ENCODE peak calls at places on chromosome 10, in five cellular contexts. D is IMR-90, J is breast epithelium, U is testis, L is transverse colon. X is an unnamed sample.

GRCh38 chr10:50576245-50576815 is 47.4 kb downstream of the SGMS1 start:
- DNase-seq in D (peak; percentile 49), L (no peak), U (peak; percentile 55), J (no peak), X (no peak)

GRCh38 chr10:96690755-96691730 is 29.3 kb downstream of the PIK3AP1 start:
- DNase-seq in U (no peak), D (peak; percentile 33), L (no peak), J (no peak), X (no peak)

GRCh38 chr10:91344117-91344856 is 65.9 kb upstream of the HECTD2 start:
- DNase-seq in L (no peak), J (no peak), D (no peak), U (no peak), X (no peak)

GRCh38 chr10:79070611-79071534 is 2.1 kb downstream of the ZMIZ1 start:
- DNase-seq in U (peak; percentile 70), J (peak; percentile 91), L (peak; percentile 94), D (peak; percentile 69), X (peak; percentile 98)

GRCh38 chr10:22325272-22325947 is 4.5 kb downstream of the BMI1 start:
- DNase-seq in D (peak; percentile 58), U (peak; percentile 76), L (peak; percentile 79), J (no peak), X (no peak)

GRCh38 chr10:66555061-66555460 is 370.8 kb upstream of the LRRTM3 start:
- DNase-seq in U (no peak), J (no peak), D (no peak), L (no peak), X (no peak)

GRCh38 chr10:98259606-98260319 is 8.2 kb downstream of the LOXL4 start:
- DNase-seq in U (no peak), L (no peak), J (no peak), D (peak; percentile 36), X (peak; percentile 79)

GRCh38 chr10:133103311-133103910 is 15.7 kb downstream of the ADGRA1 start:
- DNase-seq in J (no peak), U (no peak), D (no peak), L (no peak), X (no peak)

GRCh38 chr10:70480254-70480861 is 1.8 kb downstream of the PALD1 start:
- DNase-seq in L (peak; percentile 46), J (no peak), U (no peak), D (no peak), X (no peak)

GRCh38 chr10:5666324-5667220 is at the start of gene ASB13:
- DNase-seq in D (peak; percentile 20), J (no peak), U (peak; percentile 74), L (peak; percentile 80), X (peak; percentile 81)

GRCh38 chr10:124378817-124379510 is 39.8 kb downstream of the OAT start:
- DNase-seq in J (no peak), D (no peak), L (no peak), U (no peak), X (no peak)

GRCh38 chr10:132023092-132023811 is 41.5 kb upstream of the BNIP3 start:
- DNase-seq in L (peak; percentile 84), D (peak; percentile 72), J (peak; percentile 85), U (peak; percentile 85), X (no peak)

GRCh38 chr10:63240807-63241206 is 107.7 kb downstream of the NRBF2 start:
- DNase-seq in U (no peak), J (no peak), D (no peak), L (no peak), X (no peak)

GRCh38 chr10:118792501-118792900 is 37.7 kb upstream of the CACUL1 start:
- DNase-seq in J (no peak), L (peak; percentile 17), D (no peak), U (no peak), X (no peak)

GRCh38 chr10:79375321-79376077 is 28.2 kb downstream of the PPIF start:
- DNase-seq in L (no peak), D (peak; percentile 59), U (peak; percentile 14), J (no peak), X (peak; percentile 93)

GRCh38 chr10:103991393-103992128 is 24.6 kb downstream of the SLK start:
- DNase-seq in D (no peak), L (no peak), U (no peak), J (no peak), X (no peak)

GRCh38 chr10:70162892-70163201 is 7.5 kb downstream of the SAR1A start:
- DNase-seq in U (no peak), L (no peak), J (no peak), D (no peak), X (no peak)

GRCh38 chr10:132703305-132704007 is 82.5 kb downstream of the NKX6-2 start:
- DNase-seq in L (no peak), J (no peak), D (no peak), U (no peak), X (no peak)

DNA sequence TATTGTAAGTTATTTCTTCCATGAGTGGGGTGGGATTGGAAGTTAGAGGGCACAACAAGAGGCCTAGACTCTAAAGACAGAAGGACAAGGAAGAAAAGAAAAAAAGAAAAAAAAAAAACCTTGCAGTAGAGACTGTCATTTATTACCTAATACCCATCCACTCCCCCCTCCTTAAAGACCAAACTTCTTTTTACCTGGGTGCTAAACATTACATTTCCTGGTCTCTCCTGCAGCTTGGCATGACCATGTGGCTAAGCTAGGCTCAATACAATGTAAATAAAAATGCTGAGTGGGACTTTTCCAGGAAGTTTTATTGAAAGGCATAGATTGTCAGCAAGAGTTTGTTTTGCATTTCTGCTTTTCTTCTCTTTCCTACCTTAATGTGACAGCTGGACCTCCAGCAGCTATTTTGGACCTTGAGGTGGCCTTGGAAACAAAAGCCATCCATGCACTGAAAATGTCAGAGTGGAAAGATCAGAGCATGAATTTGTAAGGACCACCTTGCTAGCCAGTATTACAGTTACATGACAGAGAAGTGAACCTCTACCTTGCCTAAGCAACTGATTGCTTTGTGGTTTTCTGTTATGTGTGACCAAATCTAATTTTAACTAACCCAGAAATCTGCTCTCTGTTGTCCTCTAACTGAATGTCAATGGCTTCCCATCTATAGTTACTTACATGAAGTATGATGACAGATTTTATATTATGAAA is 81.3 kb upstream of the SFMBT2 start:
- DNase-seq in D (no peak), U (no peak), L (no peak), J (no peak), X (no peak)
- H3K4me3 ChIP-seq in D (no peak overlapping the region), U (no peak overlapping the region), L (no peak overlapping the region), J (no peak overlapping the region), X (no peak overlapping the region)

GRCh38 chr10:110739811-110740271 is 95.7 kb downstream of the RBM20 start:
- DNase-seq in U (no peak), L (no peak), J (no peak), D (no peak), X (no peak)
- H3K27ac ChIP-seq in U (no peak overlapping the region), L (no peak overlapping the region), J (peak overlapping the region; percentile 68), D (no peak overlapping the region), X (no peak overlapping the region)

DNA sequence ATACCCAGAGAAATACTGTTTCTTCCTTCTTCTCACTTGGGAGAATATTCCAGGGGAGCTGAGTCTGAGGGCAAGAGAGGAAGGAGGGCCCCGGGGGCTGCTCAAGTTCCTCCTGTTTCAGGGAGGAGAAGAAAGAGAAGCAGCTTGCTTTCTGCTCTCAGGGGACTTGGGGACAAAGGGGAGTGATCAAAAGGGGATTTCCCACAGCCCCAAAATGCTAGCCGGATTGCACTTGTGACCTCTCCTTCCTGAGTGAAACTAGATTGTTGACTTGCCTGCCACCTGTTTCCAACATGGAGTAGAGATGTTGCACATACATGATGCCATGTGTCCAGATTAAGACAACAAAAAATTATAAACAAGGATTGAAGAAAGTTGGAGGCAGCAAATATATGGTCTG is 28.7 kb upstream of the PDCD4 start:
- DNase-seq in J (no peak), U (no peak), D (no peak), L (peak; percentile 61), X (no peak)
- TF ChIP-seq POLR2A in J (no peak), U (no peak), D (no peak), L (no peak), X (no peak)

DNA sequence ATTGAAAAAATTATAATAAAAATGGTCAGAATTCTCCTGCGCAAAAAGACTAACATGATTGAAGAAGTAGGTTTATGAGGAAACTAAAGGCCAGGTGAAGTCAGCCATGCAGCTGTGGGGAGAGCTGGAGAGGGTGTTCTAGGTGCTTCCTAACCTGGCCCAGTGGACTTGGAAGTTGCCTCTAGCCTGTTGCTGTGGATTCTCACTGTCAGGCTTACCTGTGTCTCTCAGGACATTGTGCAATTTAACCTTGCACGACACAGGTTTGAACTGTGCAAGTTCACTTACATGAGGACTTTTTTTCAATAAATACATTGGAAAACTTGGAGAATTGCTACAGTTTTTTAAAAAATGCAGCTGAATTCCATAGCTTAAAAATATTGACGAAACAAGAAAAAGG is 266.4 kb downstream of the CXCL12 start:
- DNase-seq in L (no peak), U (no peak), D (no peak), J (no peak), X (no peak)
- H3K4me3 ChIP-seq in L (no peak overlapping the region), U (no peak overlapping the region), D (no peak overlapping the region), J (no peak overlapping the region), X (no peak overlapping the region)

GRCh38 chr10:29694121-29694520 is 59.4 kb upstream of the SVIL start:
- DNase-seq in L (no peak), J (no peak), U (no peak), D (no peak), X (no peak)

GRCh38 chr10:29688230-29688634 is 53.5 kb upstream of the SVIL start:
- DNase-seq in J (no peak), L (no peak), U (no peak), D (no peak), X (peak; percentile 40)

GRCh38 chr10:29691564-29692064 is 56.8 kb upstream of the SVIL start:
- DNase-seq in L (no peak), D (peak; percentile 55), J (no peak), U (no peak), X (no peak)

GRCh38 chr10:29689001-29689400 is 54.2 kb upstream of the SVIL start:
- DNase-seq in D (peak; percentile 84), U (no peak), L (no peak), J (no peak), X (no peak)

DNA sequence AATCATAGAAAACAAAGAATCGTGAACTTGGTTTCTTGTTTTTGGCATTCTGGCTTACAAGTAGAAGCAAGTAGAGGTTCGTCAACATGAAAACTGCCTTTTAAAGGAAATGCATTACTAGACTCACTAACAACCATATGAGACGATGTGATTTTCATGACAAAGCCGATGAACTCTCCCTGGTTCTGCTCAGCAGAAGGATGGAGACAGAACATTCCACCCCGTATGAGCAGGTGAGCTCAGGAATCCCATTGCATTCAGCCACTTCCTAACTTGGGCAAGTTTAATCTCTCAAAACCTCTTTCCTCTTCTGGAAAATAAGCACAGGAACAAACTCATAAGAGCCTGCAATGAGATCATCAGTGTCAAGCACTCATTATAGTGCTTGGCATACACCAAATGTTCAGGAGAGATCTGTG is 57.4 kb upstream of the SVIL start:
- DNase-seq in D (peak; percentile 35), L (no peak), J (no peak), U (no peak), X (no peak)
- H3K27ac ChIP-seq in D (no peak overlapping the region), L (peak overlapping the region; percentile 46), J (peak overlapping the region; percentile 57), U (peak overlapping the region; percentile 71), X (peak overlapping the region; percentile 52)

DNA sequence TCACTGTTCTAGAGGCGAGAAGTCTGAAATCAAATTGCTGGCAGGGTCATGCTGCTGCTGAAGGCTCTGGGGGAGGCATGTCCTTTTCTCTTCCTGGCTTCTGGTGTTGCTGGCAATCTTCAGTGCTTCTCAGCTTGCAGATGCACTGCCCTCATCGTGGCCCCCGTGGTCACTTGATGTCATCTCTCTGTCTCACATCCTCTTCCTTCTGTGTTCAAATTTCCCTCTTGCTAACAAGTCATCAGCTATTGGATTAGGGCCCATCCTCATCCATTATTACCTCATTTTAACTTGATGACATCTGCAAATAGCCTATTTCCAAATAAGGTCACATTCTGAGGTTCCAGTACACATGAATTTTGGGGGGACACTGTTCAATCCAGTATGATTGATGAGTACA is 36.6 kb upstream of the SRGN start:
- DNase-seq in U (peak; percentile 57), L (peak; percentile 41), D (peak; percentile 82), J (no peak), X (no peak)
- TF ChIP-seq POLR2A in U (no peak), L (peak; percentile 13), D (no peak), J (no peak), X (no peak)

X was measured in vagina.